ENCODE peak calls at places on chromosome 4, in four cellular contexts. V, Q, L and K are unnamed samples.

GRCh38 chr4:154602404-154603020 is 9.9 kb downstream of the FGG start:
- DNase-seq in V (no peak), Q (no peak), L (no peak), K (no peak)

GRCh38 chr4:64385177-64385549 is 24.1 kb downstream of the TECRL start:
- DNase-seq in Q (no peak), V (no peak), L (no peak), K (no peak)

GRCh38 chr4:4426511-4427477 is 39.9 kb downstream of the NSG1 start:
- DNase-seq in L (no peak), Q (no peak), V (no peak), K (no peak)

GRCh38 chr4:108397850-108398249 is 222.5 kb upstream of the RPL34 start:
- DNase-seq in L (no peak), V (no peak), Q (no peak), K (no peak)

GRCh38 chr4:25654031-25654970 is 1.4 kb upstream of the SLC34A2 start:
- DNase-seq in V (no peak), L (no peak), Q (no peak), K (no peak)

GRCh38 chr4:138085956-138086355 is 156.2 kb downstream of the SLC7A11 start:
- DNase-seq in V (no peak), Q (peak), L (no peak), K (no peak)

GRCh38 chr4:153161599-153161971 is 42.7 kb upstream of the TRIM2 start:
- DNase-seq in V (no peak), L (no peak), Q (peak), K (no peak)

GRCh38 chr4:56434599-56435000 is 815 bp downstream of the PPAT start:
- DNase-seq in Q (peak), L (peak), V (peak), K (no peak)

GRCh38 chr4:48262926-48263325 is 6.7 kb downstream of the TEC start:
- DNase-seq in Q (no peak), V (peak), L (no peak), K (no peak)

GRCh38 chr4:152485726-152486276 is 50.1 kb downstream of the FBXW7 start:
- DNase-seq in L (no peak), Q (no peak), V (peak), K (peak)

GRCh38 chr4:151658959-151659593 is 101.7 kb downstream of the GATB start:
- DNase-seq in L (no peak), Q (peak), V (no peak), K (no peak)

GRCh38 chr4:128782875-128783614 is 26.5 kb upstream of the JADE1 start:
- DNase-seq in L (no peak), V (peak), Q (no peak), K (no peak)

GRCh38 chr4:26248647-26249046 is 72.2 kb upstream of the RBPJ start:
- DNase-seq in L (no peak), Q (no peak), V (peak), K (no peak)

GRCh38 chr4:139617702-139618490 is 47.7 kb upstream of the MGST2 start:
- DNase-seq in L (no peak), V (no peak), Q (peak), K (no peak)

GRCh38 chr4:16777726-16778125 is 120.7 kb downstream of the LDB2 start:
- DNase-seq in Q (no peak), V (no peak), L (no peak), K (no peak)

GRCh38 chr4:170872794-170873193 is 783.0 kb upstream of the AADAT start:
- DNase-seq in Q (no peak), V (no peak), L (no peak), K (no peak)

GRCh38 chr4:126778348-126778747 is 854.4 kb upstream of the INTU start:
- DNase-seq in V (peak), L (no peak), Q (peak), K (no peak)

GRCh38 chr4:77142642-77143020 is 14.4 kb upstream of the CCNG2 start:
- DNase-seq in V (no peak), Q (no peak), L (no peak), K (no peak)

GRCh38 chr4:97103252-97103651 is 1040.0 kb downstream of the STPG2 start:
- DNase-seq in L (no peak), Q (no peak), V (no peak), K (no peak)

GRCh38 chr4:89123418-89123817 is 12.1 kb downstream of the TIGD2 start:
- DNase-seq in V (peak), L (no peak), Q (no peak), K (no peak)

GRCh38 chr4:175961604-175962003 is 104.0 kb upstream of the WDR17 start:
- DNase-seq in V (no peak), L (no peak), Q (no peak), K (no peak)

GRCh38 chr4:128866281-128866680 is 56.8 kb downstream of the JADE1 start:
- DNase-seq in Q (no peak), V (no peak), L (no peak), K (no peak)

GRCh38 chr4:106266201-106266600 is 49.8 kb downstream of the TBCK start:
- DNase-seq in L (no peak), Q (peak), V (peak), K (peak)

GRCh38 chr4:6596948-6597347 is 22.0 kb downstream of the MAN2B2 start:
- DNase-seq in V (no peak), Q (no peak), L (no peak), K (no peak)

GRCh38 chr4:82017680-82018079 is 356.1 kb downstream of the HNRNPD start:
- DNase-seq in V (peak), L (no peak), Q (peak), K (no peak)

GRCh38 chr4:2786152-2786671 is 6.7 kb upstream of the SH3BP2 start:
- DNase-seq in Q (no peak), V (no peak), L (peak), K (no peak)

GRCh38 chr4:39998659-39999345 is 21.1 kb upstream of the PDS5A start:
- DNase-seq in L (no peak), Q (no peak), V (no peak), K (no peak)

GRCh38 chr4:79747252-79747651 is 325.8 kb downstream of the ANTXR2 start:
- DNase-seq in L (no peak), V (no peak), Q (no peak), K (no peak)

GRCh38 chr4:17613761-17614415 is 553 bp upstream of the MED28 start:
- DNase-seq in L (no peak), Q (no peak), V (peak), K (no peak)

GRCh38 chr4:75484195-75484594 is 30.0 kb downstream of the RCHY1 start:
- DNase-seq in Q (no peak), V (no peak), L (no peak), K (no peak)

GRCh38 chr4:83618431-83618830 is 82.5 kb downstream of the GPAT3 start:
- DNase-seq in L (peak), Q (peak), V (peak), K (no peak)

GRCh38 chr4:34733185-34733916 is 1511.0 kb downstream of the ARAP2 start:
- DNase-seq in L (no peak), V (no peak), Q (no peak), K (no peak)

GRCh38 chr4:186604124-186604627 is 48.8 kb upstream of the MTNR1A start:
- DNase-seq in V (no peak), Q (no peak), L (no peak), K (no peak)

GRCh38 chr4:186602978-186603377 is 47.6 kb upstream of the MTNR1A start:
- DNase-seq in V (no peak), Q (no peak), L (no peak), K (no peak)

GRCh38 chr4:186605261-186605865 is 50.0 kb upstream of the MTNR1A start:
- DNase-seq in V (no peak), Q (no peak), L (no peak), K (no peak)

GRCh38 chr4:186607490-186607889 is 52.1 kb upstream of the MTNR1A start:
- DNase-seq in Q (no peak), V (no peak), L (no peak), K (no peak)

DNA sequence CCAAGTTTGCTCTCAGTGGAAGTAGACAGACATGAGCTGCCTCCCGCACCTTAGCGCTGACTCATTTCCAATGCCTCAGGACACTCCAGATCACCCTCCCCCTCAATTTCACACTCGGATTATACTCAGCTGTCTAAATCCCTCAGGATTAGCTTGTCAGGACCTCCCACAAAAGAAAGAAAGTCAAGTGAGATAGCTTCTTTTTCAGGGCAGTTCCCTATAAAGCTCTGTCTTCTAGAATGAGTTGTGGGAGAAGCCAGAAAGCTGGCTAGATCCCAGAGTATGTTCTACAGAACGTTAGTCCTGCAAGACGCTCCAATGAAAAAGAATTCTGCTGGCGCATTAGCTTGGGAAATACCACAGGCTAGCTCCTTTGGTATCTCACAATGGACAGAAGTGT is 51.2 kb upstream of the MTNR1A start:
- DNase-seq in L (no peak), Q (no peak), V (peak), K (no peak)
- H3K4me3 ChIP-seq in L (no peak), Q (no peak), V (no peak), K (no peak)

DNA sequence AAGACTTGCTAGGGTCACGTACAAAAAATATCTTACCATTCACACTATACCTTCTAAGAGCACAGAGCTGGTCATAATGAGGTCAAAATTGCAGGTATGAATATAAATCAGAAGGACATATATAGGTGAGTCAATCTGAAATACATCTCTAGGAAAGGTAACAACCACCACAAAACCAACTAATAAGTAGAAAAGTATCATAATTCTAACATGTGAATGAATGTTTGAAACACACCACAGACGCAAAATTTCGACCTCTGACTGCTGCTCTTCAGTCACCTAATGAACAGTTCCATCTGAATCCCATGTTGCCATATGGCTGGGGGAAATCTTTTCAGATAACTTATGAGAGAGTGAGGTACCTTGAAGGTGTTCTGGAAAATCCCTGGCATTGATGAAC is 22.1 kb downstream of the STAP1 start:
- DNase-seq in L (no peak), V (no peak), Q (no peak), K (no peak)
- H3K4me3 ChIP-seq in L (no peak), V (no peak), Q (no peak), K (no peak)

DNA sequence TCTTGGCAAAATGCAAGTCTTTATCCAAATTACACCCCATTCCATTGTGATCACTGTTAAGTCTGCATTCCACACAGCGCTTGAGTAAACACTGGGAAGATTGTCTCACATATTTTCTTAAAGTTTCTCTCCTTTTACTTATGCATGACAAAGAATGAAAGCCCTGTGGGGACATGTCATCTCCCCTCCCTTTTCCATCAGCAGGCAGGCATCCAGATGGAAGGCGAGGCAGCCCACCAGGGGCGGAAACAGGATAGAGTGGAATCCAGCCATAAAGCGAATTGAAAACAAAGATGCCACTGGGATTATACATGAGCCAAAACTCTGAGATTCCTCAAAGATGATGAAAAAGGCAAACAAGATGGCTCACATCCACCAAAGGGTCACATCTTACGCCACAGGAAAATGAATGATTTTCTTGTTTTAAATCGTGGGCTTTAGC is 78.2 kb downstream of the AFAP1 start:
- DNase-seq in L (no peak), V (peak), Q (peak), K (peak)
- H3K4me3 ChIP-seq in L (no peak), V (no peak), Q (no peak), K (no peak)

GRCh38 chr4:85779165-85779564 is 304.2 kb downstream of the ARHGAP24 start:
- DNase-seq in Q (peak), V (peak), L (no peak), K (no peak)
- H3K4me3 ChIP-seq in Q (peak), V (peak), L (peak), K (peak)

GRCh38 chr4:112517067-112517588 is 1.1 kb upstream of the NEUROG2 start:
- DNase-seq in L (no peak), V (no peak), Q (no peak), K (no peak)
- H3K4me3 ChIP-seq in L (peak), V (no peak), Q (no peak), K (no peak)

GRCh38 chr4:184448828-184449227 is 25.5 kb downstream of the IRF2 start:
- DNase-seq in V (peak), Q (peak), L (no peak), K (no peak)
- H3K4me3 ChIP-seq in V (peak), Q (no peak), L (peak), K (no peak)

DNA sequence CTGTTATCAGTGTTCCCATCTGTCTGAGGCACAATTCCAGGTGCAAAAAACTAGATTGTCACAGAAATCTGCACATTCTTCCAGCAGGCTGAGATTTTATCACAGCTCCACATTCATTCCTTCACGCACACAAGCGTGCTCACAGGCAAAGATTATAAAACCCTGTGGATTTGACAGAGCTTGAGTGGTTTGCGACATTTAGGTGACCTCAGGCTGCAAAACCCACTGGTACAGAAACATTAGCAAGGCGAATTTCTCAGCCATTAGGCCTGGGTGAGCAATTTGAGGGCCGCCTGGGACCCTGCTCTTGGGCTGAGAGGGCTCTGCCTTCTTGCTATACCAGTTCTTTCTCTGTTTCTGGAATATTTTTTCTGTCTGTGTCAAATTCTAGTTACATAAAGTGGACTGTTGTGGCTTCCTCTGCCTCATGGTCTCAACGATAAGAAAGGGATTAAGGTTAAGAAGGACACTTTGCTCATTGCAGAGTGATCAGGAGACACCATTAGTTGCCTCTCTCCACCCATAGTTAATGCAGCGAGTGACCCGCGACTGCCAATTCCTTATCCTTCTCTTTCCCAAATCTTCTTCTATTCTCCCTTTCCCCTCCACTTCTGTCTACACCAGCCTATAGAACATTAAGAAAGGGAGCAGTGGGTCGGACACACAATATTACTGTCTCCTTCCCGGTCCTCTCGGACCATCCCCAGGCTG is 86.7 kb upstream of the C1QTNF7 start:
- DNase-seq in L (no peak), V (no peak), Q (no peak), K (no peak)
- H3K4me3 ChIP-seq in L (peak), V (no peak), Q (no peak), K (no peak)

DNA sequence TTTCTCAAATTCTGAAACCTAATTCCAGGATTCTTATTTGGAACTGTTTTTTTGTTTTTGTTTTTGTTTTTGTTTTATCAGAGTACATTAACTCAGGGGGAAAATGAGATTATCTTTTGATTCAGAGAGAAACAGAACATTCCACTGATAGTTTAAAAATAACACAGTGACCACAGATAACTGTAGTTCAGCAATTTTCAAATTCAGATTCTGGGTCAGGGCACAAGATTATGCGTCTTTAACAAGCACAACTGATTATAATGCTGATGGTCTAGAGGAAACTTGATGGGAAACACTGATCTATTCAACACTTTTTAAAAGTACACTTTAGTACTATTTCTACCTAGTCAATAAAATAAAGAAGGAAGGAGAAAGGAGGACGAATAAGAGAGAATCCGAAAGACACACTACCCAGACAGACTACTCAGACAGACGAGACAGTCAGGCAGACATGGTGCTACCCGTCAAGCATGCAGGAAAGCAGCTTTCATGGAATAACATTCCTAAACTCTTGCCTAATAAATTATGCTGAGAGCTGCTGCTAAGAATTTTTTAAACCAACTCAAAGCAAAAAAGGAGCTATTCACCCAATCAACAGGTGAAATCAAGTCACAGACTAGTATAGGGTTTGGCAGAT is 59.0 kb downstream of the APBB2 start:
- DNase-seq in V (peak), L (no peak), Q (peak), K (no peak)
- H3K4me3 ChIP-seq in V (no peak), L (no peak), Q (no peak), K (no peak)

DNA sequence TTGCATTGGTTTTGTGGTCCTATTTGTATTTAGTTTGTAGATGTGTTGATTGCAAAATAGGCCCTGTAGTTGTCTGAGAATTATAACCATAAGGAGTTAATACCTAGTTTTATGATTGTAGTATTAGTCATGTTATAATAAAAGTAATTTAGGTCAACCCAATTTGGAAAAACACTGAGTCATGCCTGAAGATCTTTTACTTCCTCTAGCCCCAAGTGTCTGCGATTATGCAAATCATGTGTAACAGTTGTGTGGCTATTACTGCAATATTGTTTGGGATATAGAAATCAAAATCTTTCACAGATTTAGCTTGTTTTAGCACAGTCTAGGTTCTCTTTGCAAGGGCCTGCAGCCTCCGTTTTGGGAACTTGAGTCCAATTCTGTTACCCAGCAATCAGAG is 12.6 kb downstream of the SRD5A3 start:
- DNase-seq in L (no peak), V (peak), Q (peak), K (peak)
- H3K4me3 ChIP-seq in L (no peak), V (no peak), Q (no peak), K (no peak)